ENCODE peak calls at places on chromosomes 7 and 10, in six cellular contexts. One of them, this sample, is unnamed.

GRCh38 chr7:80722596-80723141 is 84.2 kb downstream of the CD36 start:
- DNase-seq in tibial nerve: peak
- DNase-seq in Panc1: peak
- DNase-seq in mammary epithelial cell: peak
- DNase-seq in psoas muscle: peak
- DNase-seq in left ventricle myocardium inferior: peak
- DNase-seq in this sample: peak

GRCh38 chr10:133614830-133615580 is 11.6 kb downstream of the FRG2B start:
- DNase-seq in left ventricle myocardium inferior: no peak
- DNase-seq in tibial nerve: no peak
- DNase-seq in mammary epithelial cell: no peak
- DNase-seq in Panc1: no peak
- DNase-seq in psoas muscle: no peak
- DNase-seq in this sample: no peak

GRCh38 chr10:123478112-123478511 is 188.0 kb upstream of the GPR26 start:
- DNase-seq in tibial nerve: no peak
- DNase-seq in Panc1: no peak
- DNase-seq in mammary epithelial cell: no peak
- DNase-seq in left ventricle myocardium inferior: no peak
- DNase-seq in psoas muscle: no peak
- DNase-seq in this sample: no peak

GRCh38 chr10:24821986-24822385 is 98.3 kb upstream of the ARHGAP21 start:
- DNase-seq in tibial nerve: no peak
- DNase-seq in left ventricle myocardium inferior: no peak
- DNase-seq in Panc1: peak
- DNase-seq in mammary epithelial cell: peak
- DNase-seq in psoas muscle: no peak
- DNase-seq in this sample: no peak

GRCh38 chr10:103598654-103599115 is 105.2 kb downstream of the NEURL1 start:
- DNase-seq in mammary epithelial cell: peak
- DNase-seq in Panc1: peak
- DNase-seq in psoas muscle: peak
- DNase-seq in left ventricle myocardium inferior: no peak
- DNase-seq in tibial nerve: peak
- DNase-seq in this sample: no peak

GRCh38 chr10:50580260-50580891 is 43.4 kb downstream of the SGMS1 start:
- DNase-seq in psoas muscle: no peak
- DNase-seq in mammary epithelial cell: no peak
- DNase-seq in Panc1: no peak
- DNase-seq in left ventricle myocardium inferior: no peak
- DNase-seq in tibial nerve: no peak
- DNase-seq in this sample: no peak

GRCh38 chr10:109966961-109967738 is 40.6 kb upstream of the ADD3 start:
- DNase-seq in left ventricle myocardium inferior: peak
- DNase-seq in Panc1: no peak
- DNase-seq in psoas muscle: no peak
- DNase-seq in tibial nerve: no peak
- DNase-seq in mammary epithelial cell: no peak
- DNase-seq in this sample: no peak

GRCh38 chr10:85193796-85194195 is 865.4 kb downstream of the CCSER2 start:
- DNase-seq in mammary epithelial cell: no peak
- DNase-seq in tibial nerve: no peak
- DNase-seq in left ventricle myocardium inferior: no peak
- DNase-seq in Panc1: no peak
- DNase-seq in psoas muscle: no peak
- DNase-seq in this sample: no peak

GRCh38 chr7:77481615-77482014 is 55.5 kb upstream of the PTPN12 start:
- DNase-seq in psoas muscle: no peak
- DNase-seq in tibial nerve: no peak
- DNase-seq in Panc1: no peak
- DNase-seq in mammary epithelial cell: no peak
- DNase-seq in left ventricle myocardium inferior: no peak
- DNase-seq in this sample: no peak

GRCh38 chr10:89535185-89536012 is at the start of gene SLC16A12:
- DNase-seq in left ventricle myocardium inferior: peak
- DNase-seq in tibial nerve: no peak
- DNase-seq in Panc1: no peak
- DNase-seq in psoas muscle: peak
- DNase-seq in mammary epithelial cell: no peak
- DNase-seq in this sample: peak

GRCh38 chr7:27095050-27095896 is 527 bp downstream of the HOXA1 start:
- DNase-seq in mammary epithelial cell: peak
- DNase-seq in left ventricle myocardium inferior: no peak
- DNase-seq in tibial nerve: no peak
- DNase-seq in Panc1: no peak
- DNase-seq in psoas muscle: peak
- DNase-seq in this sample: no peak

GRCh38 chr7:27096756-27097514 is 1.1 kb upstream of the HOXA1 start:
- DNase-seq in left ventricle myocardium inferior: no peak
- DNase-seq in tibial nerve: no peak
- DNase-seq in mammary epithelial cell: peak
- DNase-seq in psoas muscle: peak
- DNase-seq in Panc1: no peak
- DNase-seq in this sample: no peak

GRCh38 chr7:27097686-27098492 is 2.1 kb upstream of the HOXA1 start:
- DNase-seq in tibial nerve: no peak
- DNase-seq in Panc1: no peak
- DNase-seq in left ventricle myocardium inferior: no peak
- DNase-seq in psoas muscle: peak
- DNase-seq in mammary epithelial cell: peak
- DNase-seq in this sample: no peak

GRCh38 chr7:27094304-27095049 is 1.3 kb downstream of the HOXA1 start:
- DNase-seq in mammary epithelial cell: no peak
- DNase-seq in left ventricle myocardium inferior: no peak
- DNase-seq in tibial nerve: no peak
- DNase-seq in psoas muscle: no peak
- DNase-seq in Panc1: no peak
- DNase-seq in this sample: no peak

DNA sequence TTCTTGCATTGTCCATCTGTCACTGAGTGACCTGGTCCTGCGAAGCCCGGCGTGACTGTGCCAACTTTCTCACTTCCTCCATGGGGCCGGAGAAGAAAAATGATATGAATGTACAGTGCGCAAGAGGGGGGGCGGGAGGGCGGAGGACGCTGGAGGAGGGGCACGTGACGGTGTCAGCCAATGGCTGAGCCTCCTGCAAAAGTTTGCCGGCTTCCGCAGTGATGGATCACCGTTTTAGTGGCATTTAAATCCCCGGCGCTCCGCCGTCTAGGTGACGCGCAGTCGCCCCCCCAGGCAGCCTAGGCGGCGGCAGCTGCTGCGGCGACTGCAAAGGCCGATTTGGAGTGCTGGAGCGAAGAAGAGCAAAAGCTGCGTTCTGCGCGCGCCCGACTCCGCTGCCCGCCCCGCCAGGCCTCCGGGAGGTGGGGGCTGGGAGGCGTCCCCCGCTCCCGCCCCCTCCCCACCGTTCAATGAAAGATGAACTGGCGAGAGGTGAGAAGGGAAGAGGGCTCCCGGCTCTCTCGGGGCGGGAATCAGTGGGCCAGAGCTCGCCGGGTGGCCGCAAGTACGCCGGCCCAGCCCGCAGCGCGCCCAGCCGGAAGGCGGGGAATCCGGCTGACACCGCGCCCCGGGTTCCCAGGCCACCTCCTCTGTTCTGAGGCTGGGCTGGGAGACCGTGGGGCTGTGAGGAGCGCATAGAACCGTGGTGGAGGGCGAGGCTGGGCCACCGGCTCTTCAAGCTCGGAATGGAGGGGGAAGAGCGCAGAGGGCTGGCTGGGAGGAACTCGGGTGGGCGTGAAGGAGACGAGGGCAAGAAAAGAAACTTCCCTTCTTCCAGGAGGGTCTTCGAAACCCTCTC is at the start of gene HOXA1:
- DNase-seq in mammary epithelial cell: peak
- DNase-seq in psoas muscle: peak
- DNase-seq in tibial nerve: peak
- DNase-seq in left ventricle myocardium inferior: peak
- DNase-seq in Panc1: no peak
- DNase-seq in this sample: no peak
- TF ChIP-seq CTCF in mammary epithelial cell: no peak
- TF ChIP-seq CTCF in psoas muscle: no peak
- TF ChIP-seq CTCF in tibial nerve: no peak
- TF ChIP-seq CTCF in left ventricle myocardium inferior: no peak
- TF ChIP-seq CTCF in Panc1: no peak
- TF ChIP-seq CTCF in this sample: no peak

GRCh38 chr7:5525271-5526189 is 101.9 kb upstream of the TNRC18 start:
- DNase-seq in left ventricle myocardium inferior: no peak
- DNase-seq in mammary epithelial cell: peak
- DNase-seq in tibial nerve: no peak
- DNase-seq in psoas muscle: no peak
- DNase-seq in Panc1: peak
- DNase-seq in this sample: no peak

GRCh38 chr7:5523052-5523711 is 99.5 kb upstream of the TNRC18 start:
- DNase-seq in Panc1: no peak
- DNase-seq in left ventricle myocardium inferior: no peak
- DNase-seq in tibial nerve: no peak
- DNase-seq in mammary epithelial cell: no peak
- DNase-seq in psoas muscle: no peak
- DNase-seq in this sample: no peak

GRCh38 chr7:5528815-5529442 is 105.3 kb upstream of the TNRC18 start:
- DNase-seq in tibial nerve: no peak
- DNase-seq in left ventricle myocardium inferior: no peak
- DNase-seq in mammary epithelial cell: no peak
- DNase-seq in psoas muscle: peak
- DNase-seq in Panc1: no peak
- DNase-seq in this sample: no peak

GRCh38 chr7:5528071-5528814 is 104.6 kb upstream of the TNRC18 start:
- DNase-seq in tibial nerve: peak
- DNase-seq in mammary epithelial cell: peak
- DNase-seq in psoas muscle: peak
- DNase-seq in left ventricle myocardium inferior: peak
- DNase-seq in Panc1: no peak
- DNase-seq in this sample: peak

DNA sequence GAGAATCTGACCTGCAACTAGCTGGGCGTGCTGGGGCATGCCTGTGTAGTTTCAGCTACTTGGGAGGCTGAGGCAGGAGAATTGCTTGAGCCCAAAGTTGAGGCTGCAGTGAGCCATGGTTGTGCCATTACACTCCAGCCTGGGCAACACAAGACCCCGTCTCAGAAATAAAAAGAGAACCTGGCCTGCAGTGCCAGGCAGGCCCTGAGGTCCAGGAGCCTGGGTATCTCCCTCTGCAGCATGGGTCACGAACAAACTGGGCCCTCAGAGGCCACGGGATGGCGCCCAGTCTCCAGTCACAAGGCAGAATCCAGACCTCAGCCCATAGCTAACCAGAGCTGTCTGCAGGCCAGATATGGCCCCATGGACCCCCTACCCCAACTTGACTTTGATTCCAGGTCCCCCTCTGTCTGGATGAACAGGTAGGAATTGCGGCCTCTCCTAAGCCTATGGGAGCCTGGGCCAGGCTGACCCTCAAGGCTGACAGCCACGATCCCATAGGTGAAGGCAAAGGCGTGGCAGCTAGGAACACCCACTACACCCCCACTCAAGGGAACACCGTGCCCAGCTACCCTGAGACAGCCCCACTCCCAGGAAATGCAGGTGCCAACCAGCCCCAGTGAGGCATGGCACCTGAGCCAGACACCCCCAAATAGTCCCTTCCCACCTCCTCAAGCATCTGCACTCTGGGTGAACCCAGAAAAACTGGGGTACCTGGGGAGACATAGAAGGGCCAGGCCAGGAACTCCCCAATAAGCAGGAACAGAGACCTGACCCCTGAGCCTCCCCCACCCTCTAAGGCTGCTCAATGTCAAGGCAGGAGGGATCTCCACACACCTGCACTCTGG is 102.8 kb upstream of the TNRC18 start:
- DNase-seq in psoas muscle: peak
- DNase-seq in Panc1: no peak
- DNase-seq in tibial nerve: no peak
- DNase-seq in mammary epithelial cell: peak
- DNase-seq in left ventricle myocardium inferior: peak
- DNase-seq in this sample: peak
- H3K4me3 ChIP-seq in psoas muscle: peak
- H3K4me3 ChIP-seq in Panc1: peak
- H3K4me3 ChIP-seq in tibial nerve: no peak
- H3K4me3 ChIP-seq in mammary epithelial cell: no peak
- H3K4me3 ChIP-seq in left ventricle myocardium inferior: peak
- H3K4me3 ChIP-seq in this sample: peak

GRCh38 chr10:79002336-79002735 is 66.4 kb upstream of the ZMIZ1 start:
- DNase-seq in mammary epithelial cell: no peak
- DNase-seq in left ventricle myocardium inferior: no peak
- DNase-seq in psoas muscle: peak
- DNase-seq in Panc1: no peak
- DNase-seq in tibial nerve: no peak
- DNase-seq in this sample: no peak

GRCh38 chr10:79007037-79007842 is 61.5 kb upstream of the ZMIZ1 start:
- DNase-seq in left ventricle myocardium inferior: no peak
- DNase-seq in psoas muscle: peak
- DNase-seq in tibial nerve: peak
- DNase-seq in Panc1: no peak
- DNase-seq in mammary epithelial cell: no peak
- DNase-seq in this sample: no peak

GRCh38 chr10:79003183-79004100 is 65.3 kb upstream of the ZMIZ1 start:
- DNase-seq in mammary epithelial cell: no peak
- DNase-seq in tibial nerve: no peak
- DNase-seq in psoas muscle: peak
- DNase-seq in left ventricle myocardium inferior: no peak
- DNase-seq in Panc1: no peak
- DNase-seq in this sample: peak

GRCh38 chr10:79005126-79005820 is 63.5 kb upstream of the ZMIZ1 start:
- DNase-seq in Panc1: no peak
- DNase-seq in left ventricle myocardium inferior: no peak
- DNase-seq in psoas muscle: peak
- DNase-seq in tibial nerve: no peak
- DNase-seq in mammary epithelial cell: no peak
- DNase-seq in this sample: no peak

GRCh38 chr10:79004311-79004710 is 64.5 kb upstream of the ZMIZ1 start:
- DNase-seq in psoas muscle: peak
- DNase-seq in mammary epithelial cell: peak
- DNase-seq in left ventricle myocardium inferior: no peak
- DNase-seq in Panc1: no peak
- DNase-seq in tibial nerve: no peak
- DNase-seq in this sample: no peak
- H3K27ac ChIP-seq in psoas muscle: peak
- H3K27ac ChIP-seq in mammary epithelial cell: no peak
- H3K27ac ChIP-seq in left ventricle myocardium inferior: no peak
- H3K27ac ChIP-seq in Panc1: no peak
- H3K27ac ChIP-seq in tibial nerve: no peak
- H3K27ac ChIP-seq in this sample: no peak

DNA sequence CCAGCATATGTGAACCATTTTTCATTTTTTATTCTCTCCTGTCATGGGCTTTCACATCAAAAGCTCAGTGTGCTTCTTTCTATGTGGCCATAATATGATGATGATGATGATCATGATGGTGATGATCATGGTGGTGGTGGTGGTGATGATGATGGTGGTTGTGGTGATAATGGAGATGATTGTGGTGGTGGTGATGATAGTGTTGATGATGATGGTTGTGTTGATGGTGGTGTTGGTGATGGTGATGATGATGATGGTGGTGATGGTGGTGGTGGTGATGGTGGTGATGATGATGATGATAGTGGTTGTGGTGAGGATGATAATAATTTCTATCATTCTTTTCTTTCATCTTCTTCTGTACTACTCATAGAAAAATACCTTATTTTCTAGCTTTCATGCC is 413.1 kb upstream of the VSTM2A start:
- DNase-seq in tibial nerve: no peak
- DNase-seq in left ventricle myocardium inferior: no peak
- DNase-seq in psoas muscle: no peak
- DNase-seq in mammary epithelial cell: no peak
- DNase-seq in Panc1: no peak
- DNase-seq in this sample: no peak
- TF ChIP-seq CTCF in tibial nerve: no peak
- TF ChIP-seq CTCF in left ventricle myocardium inferior: no peak
- TF ChIP-seq CTCF in psoas muscle: no peak
- TF ChIP-seq CTCF in mammary epithelial cell: no peak
- TF ChIP-seq CTCF in Panc1: no peak
- TF ChIP-seq CTCF in this sample: no peak